ENCODE peak calls at places on chromosomes 6 and 20, in five cellular contexts. Y is A549, T is brain microvascular endothelial cell, Z is pancreas, M is A673. P is an unnamed sample.

GRCh38 chr6:85470023-85470410 is 20.1 kb downstream of the NT5E start:
- DNase-seq in T (peak; percentile 43), Z (no peak), M (no peak), Y (no peak), P (no peak)

GRCh38 chr6:137216106-137216505 is 3.1 kb downstream of the IFNGR1 start:
- DNase-seq in M (no peak), Y (no peak), T (no peak), Z (no peak), P (peak; percentile 38)

GRCh38 chr20:58891076-58891685 is 38.7 kb downstream of the GNAS start:
- DNase-seq in T (peak; percentile 35), M (peak; percentile 86), Z (peak; percentile 84), Y (peak; percentile 45), P (peak; percentile 75)

GRCh38 chr20:1327241-1327653 is 1.7 kb downstream of the SDCBP2 start:
- DNase-seq in T (peak; percentile 64), M (no peak), Z (no peak), Y (no peak), P (no peak)

GRCh38 chr20:50019466-50020256 is 36.9 kb downstream of the SNAI1 start:
- DNase-seq in Z (no peak), Y (no peak), M (no peak), T (no peak), P (peak; percentile 89)

GRCh38 chr6:76684881-76685280 is 612.4 kb upstream of the IMPG1 start:
- DNase-seq in Z (no peak), M (no peak), Y (no peak), T (peak; percentile 17), P (no peak)

GRCh38 chr6:44062771-44063560 is 64.3 kb downstream of the MRPL14 start:
- DNase-seq in Y (no peak), M (peak; percentile 72), Z (no peak), T (no peak), P (no peak)

GRCh38 chr6:27091661-27092315 is 155.7 kb upstream of the PRSS16 start:
- DNase-seq in M (peak; percentile 93), T (peak; percentile 94), Y (peak; percentile 72), Z (no peak), P (peak; percentile 77)

GRCh38 chr20:41163821-41164220 is 26.5 kb downstream of the PLCG1 start:
- DNase-seq in Y (no peak), T (no peak), M (no peak), Z (no peak), P (no peak)

GRCh38 chr6:155779421-155779820 is 323.8 kb upstream of the NOX3 start:
- DNase-seq in Z (no peak), Y (no peak), M (no peak), T (no peak), P (no peak)

GRCh38 chr6:134074151-134074712 is 21.8 kb upstream of the SLC2A12 start:
- DNase-seq in Y (no peak), M (peak; percentile 61), T (no peak), Z (no peak), P (no peak)

GRCh38 chr6:64672131-64672530 is 1034.9 kb downstream of the EYS start:
- DNase-seq in M (peak; percentile 35), Y (no peak), T (no peak), Z (no peak), P (no peak)

GRCh38 chr6:144036064-144036873 is 28.2 kb upstream of the PLAGL1 start:
- DNase-seq in Y (no peak), T (no peak), M (peak; percentile 3), Z (peak; percentile 30), P (no peak)

GRCh38 chr6:16270178-16270794 is 31.9 kb downstream of the GMPR start:
- DNase-seq in Z (no peak), T (no peak), Y (no peak), M (no peak), P (no peak)

GRCh38 chr6:42978487-42978792 is 541 bp downstream of the PEX6 start:
- DNase-seq in T (peak; percentile 6), M (peak; percentile 21), Z (no peak), Y (peak; percentile 33), P (peak; percentile 38)

GRCh38 chr6:45727228-45727627 is 288.4 kb downstream of the CLIC5 start:
- DNase-seq in Y (no peak), Z (no peak), M (no peak), T (no peak), P (no peak)

GRCh38 chr6:73487473-73487872 is 25.9 kb downstream of the MTO1 start:
- DNase-seq in Z (no peak), Y (no peak), T (no peak), M (no peak), P (no peak)

GRCh38 chr6:119832411-119832810 is 482.9 kb upstream of the MAN1A1 start:
- DNase-seq in Z (no peak), Y (no peak), M (no peak), T (no peak), P (peak; percentile 11)

GRCh38 chr6:15039136-15039535 is 206.7 kb upstream of the JARID2 start:
- DNase-seq in M (no peak), Y (no peak), T (no peak), Z (no peak), P (no peak)

GRCh38 chr20:50690979-50691584 is at the start of gene RIPOR3:
- DNase-seq in Y (no peak), Z (no peak), T (no peak), M (peak; percentile 28), P (no peak)

GRCh38 chr6:82589509-82590206 is 226.0 kb downstream of the TPBG start:
- DNase-seq in M (peak; percentile 74), Y (peak; percentile 26), T (peak; percentile 79), Z (no peak), P (peak; percentile 47)

DNA sequence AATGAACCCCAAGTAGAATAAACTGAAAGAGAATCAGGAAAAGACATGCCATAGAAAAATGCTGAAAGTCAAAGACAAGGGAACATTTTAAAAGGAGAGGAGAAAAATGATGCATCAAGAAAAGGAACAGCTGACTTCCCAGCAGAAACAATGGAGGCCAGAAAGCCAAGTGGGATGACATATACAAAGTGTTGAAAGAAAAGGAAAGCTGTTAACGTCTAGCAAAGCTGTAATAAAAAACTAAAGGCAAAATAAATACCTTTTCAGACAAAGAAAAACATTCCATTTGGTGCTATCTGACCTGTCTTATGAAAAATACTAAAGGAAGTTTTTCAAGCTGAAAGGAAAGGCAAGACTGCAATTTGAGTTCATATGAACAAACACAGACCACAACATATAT is 34.1 kb upstream of the PDE10A start:
- DNase-seq in M (no peak), T (no peak), Z (no peak), Y (no peak), P (no peak)
- TF ChIP-seq CTCF in M (no peak), T (no peak), Z (no peak), Y (no peak), P (no peak)

GRCh38 chr6:118744261-118744941 is 93.0 kb upstream of the CEP85L start:
- DNase-seq in Y (no peak), Z (no peak), T (no peak), M (no peak), P (no peak)
- H3K27ac ChIP-seq in Y (no peak overlapping the region), Z (no peak overlapping the region), T (no peak overlapping the region), M (no peak overlapping the region), P (no peak overlapping the region)

DNA sequence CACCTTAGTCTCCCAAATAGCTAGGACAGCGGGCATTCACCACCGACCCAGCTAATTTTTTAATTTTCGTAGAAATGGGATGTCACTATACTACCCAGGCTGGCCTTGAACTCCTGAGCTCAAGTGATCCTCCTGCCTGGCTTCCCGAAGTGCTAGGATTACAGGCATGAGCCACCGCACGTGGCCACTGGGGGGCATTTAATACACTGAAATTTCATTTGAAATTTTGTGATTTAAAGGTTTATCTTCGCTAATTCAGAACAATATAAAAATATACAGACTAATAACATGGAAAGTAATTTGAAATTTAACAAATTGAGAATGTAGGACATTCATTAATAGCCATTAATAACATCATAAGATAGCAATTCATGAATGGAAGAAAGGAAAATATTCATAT is 20.5 kb upstream of the TBC1D32 start:
- DNase-seq in Z (no peak), Y (no peak), M (peak; percentile 18), T (no peak), P (no peak)
- TF ChIP-seq CTCF in Z (no peak), Y (peak; percentile 9), M (peak; percentile 57), T (peak; percentile 70), P (peak; percentile 21)

GRCh38 chr20:35305682-35306556 is 13.7 kb upstream of the FAM83C start:
- DNase-seq in M (peak; percentile 40), Z (no peak), T (peak; percentile 99), Y (peak; percentile 98), P (peak; percentile 100)
- H3K27ac ChIP-seq in M (no peak overlapping the region), Z (no peak overlapping the region), T (peak overlapping the region; percentile 97), Y (peak overlapping the region; percentile 95), P (peak overlapping the region; percentile 100)

GRCh38 chr20:57651977-57652864 is 32.0 kb upstream of the ZBP1 start:
- DNase-seq in M (no peak), Y (peak; percentile 0), Z (no peak), T (no peak), P (no peak)

GRCh38 chr20:57654363-57654997 is 34.3 kb upstream of the ZBP1 start:
- DNase-seq in M (peak; percentile 65), Y (peak; percentile 87), T (peak; percentile 32), Z (no peak), P (peak; percentile 94)

GRCh38 chr20:57653546-57653900 is 33.3 kb upstream of the ZBP1 start:
- DNase-seq in Z (no peak), Y (peak; percentile 9), M (no peak), T (no peak), P (no peak)

GRCh38 chr20:57653910-57654309 is 33.7 kb upstream of the ZBP1 start:
- DNase-seq in Y (peak; percentile 6), M (no peak), Z (no peak), T (no peak), P (no peak)

DNA sequence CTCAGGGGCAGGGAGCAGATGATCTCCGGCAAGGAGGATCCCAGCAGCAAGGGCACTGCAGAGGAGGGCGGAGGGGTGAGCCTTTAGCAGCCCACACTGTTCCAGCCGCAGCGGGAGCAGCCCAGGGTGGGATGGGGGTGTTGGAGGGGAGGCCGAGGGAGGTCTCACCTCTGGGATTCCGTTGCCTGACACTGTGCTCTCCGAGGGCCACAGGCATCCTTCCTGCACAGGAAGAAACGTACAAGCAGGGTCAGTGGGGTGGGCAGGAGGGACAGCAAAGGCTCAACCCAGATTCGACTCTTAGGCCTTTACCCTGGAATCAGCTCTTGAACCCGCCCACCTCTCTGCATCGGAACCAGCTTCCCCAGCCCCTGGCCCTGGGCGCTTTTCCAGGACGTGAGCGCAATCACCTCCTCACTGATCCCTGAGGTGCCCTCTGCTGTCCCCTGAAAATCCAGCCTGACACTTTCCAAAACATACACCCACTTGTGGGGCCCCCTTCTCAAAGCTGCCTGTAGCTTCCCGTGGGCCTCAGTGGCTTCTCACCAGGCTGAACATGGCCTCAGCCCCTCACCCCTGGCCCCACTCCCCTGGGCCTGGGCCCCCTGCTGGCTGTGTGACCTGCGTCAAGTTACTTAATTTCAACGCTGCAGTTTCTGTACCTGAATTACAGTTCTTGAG is 32.8 kb upstream of the ZBP1 start:
- DNase-seq in Y (peak; percentile 1), T (no peak), Z (no peak), M (no peak), P (no peak)
- TF ChIP-seq CTCF in Y (no peak), T (no peak), Z (no peak), M (no peak), P (no peak)